ENCODE peak calls at places on chromosomes 16 and 17, in nine cellular contexts. L, Q, U, A, H, D, F, C and I are unnamed samples.

GRCh38 chr16:85935957-85936760 is 37.2 kb downstream of the IRF8 start:
- DNase-seq in L (no peak), Q (no peak), U (no peak), A (no peak), H (no peak), D (no peak), F (no peak), C (no peak), I (peak)

GRCh38 chr17:59838196-59838911 is 54.4 kb downstream of the TUBD1 start:
- DNase-seq in L (no peak), Q (no peak), U (no peak), A (no peak), H (no peak), D (no peak), F (no peak), C (no peak), I (no peak)

GRCh38 chr17:43373343-43373742 is 25.4 kb upstream of the ARL4D start:
- DNase-seq in L (no peak), Q (no peak), U (no peak), A (no peak), H (no peak), D (no peak), F (no peak), C (no peak), I (no peak)

GRCh38 chr17:55717898-55718735 is 4.5 kb downstream of the TMEM100 start:
- DNase-seq in L (peak), Q (peak), U (peak), A (peak), H (peak), D (peak), F (peak), C (peak), I (no peak)

GRCh38 chr17:63382826-63383225 is 63.3 kb downstream of the CYB561 start:
- DNase-seq in L (no peak), Q (no peak), U (no peak), A (no peak), H (no peak), D (no peak), F (no peak), C (no peak), I (no peak)

GRCh38 chr16:86362155-86362849 is 148.0 kb upstream of the FOXF1 start:
- DNase-seq in L (no peak), Q (no peak), U (no peak), A (peak), H (no peak), D (no peak), F (no peak), C (no peak), I (no peak)

GRCh38 chr16:55508941-55509920 is at the start of gene LPCAT2:
- DNase-seq in L (peak), Q (peak), U (peak), A (peak), H (peak), D (peak), F (peak), C (peak), I (no peak)

GRCh38 chr17:75504347-75505151 is 10.8 kb downstream of the CASKIN2 start:
- DNase-seq in L (peak), Q (peak), U (no peak), A (peak), H (no peak), D (no peak), F (no peak), C (no peak), I (no peak)

GRCh38 chr17:43952351-43952723 is 1.4 kb downstream of the PYY start:
- DNase-seq in L (peak), Q (no peak), U (no peak), A (no peak), H (no peak), D (no peak), F (no peak), C (no peak), I (no peak)

GRCh38 chr17:14464741-14465140 is 163.9 kb downstream of the HS3ST3B1 start:
- DNase-seq in L (no peak), Q (no peak), U (peak), A (peak), H (no peak), D (no peak), F (no peak), C (no peak), I (no peak)

GRCh38 chr16:77682586-77682985 is 39.7 kb upstream of the NUDT7 start:
- DNase-seq in L (no peak), Q (no peak), U (no peak), A (no peak), H (no peak), D (no peak), F (no peak), C (no peak), I (no peak)

GRCh38 chr17:77188084-77189066 is 47.6 kb downstream of the SEC14L1 start:
- DNase-seq in L (no peak), Q (no peak), U (no peak), A (no peak), H (no peak), D (no peak), F (no peak), C (no peak), I (no peak)

DNA sequence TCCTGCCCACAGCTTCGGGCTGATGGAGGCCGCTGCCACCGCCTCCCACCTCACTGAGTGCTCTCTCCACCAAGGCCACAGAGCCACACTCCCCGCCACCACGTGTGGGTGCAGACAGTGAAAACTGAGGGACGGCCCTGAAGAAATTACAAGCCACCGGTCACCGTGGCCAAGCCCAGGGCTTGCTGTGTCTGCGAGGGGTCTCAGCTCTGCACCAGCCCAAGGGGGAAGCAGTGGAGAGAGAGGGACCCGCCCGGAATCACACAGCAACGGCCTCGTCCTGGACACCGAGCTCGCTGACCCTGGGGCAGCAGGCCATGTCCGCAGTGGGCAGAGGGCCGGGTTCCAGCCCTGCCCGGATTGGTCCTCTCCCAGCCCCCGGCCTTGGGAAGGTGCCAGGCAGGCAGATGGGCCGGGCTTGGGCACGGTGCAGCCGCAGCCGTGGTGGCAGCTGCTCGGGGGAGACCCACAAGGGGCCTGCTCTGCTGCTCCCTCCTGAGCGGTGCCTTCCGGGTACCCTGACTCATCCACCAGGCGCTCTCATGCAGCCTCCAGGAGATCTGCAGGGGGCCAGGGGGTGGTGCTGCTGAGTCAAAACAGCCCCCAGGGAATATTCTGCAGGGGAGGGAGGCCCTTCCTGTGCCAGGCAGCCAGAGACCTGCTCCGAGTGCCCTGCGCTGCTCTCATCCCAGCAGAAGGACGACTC is 52.0 kb downstream of the CBFA2T3 start:
- DNase-seq in L (peak), Q (no peak), U (peak), A (peak), H (no peak), D (no peak), F (no peak), C (no peak), I (no peak)
- TF ChIP-seq CTCF in L (peak), Q (no peak), U (peak), A (peak), H (peak), D (no peak), F (no peak), C (peak), I (peak)

GRCh38 chr16:17414916-17415315 is 55.8 kb downstream of the XYLT1 start:
- DNase-seq in L (no peak), Q (no peak), U (no peak), A (no peak), H (no peak), D (no peak), F (no peak), C (no peak), I (no peak)

GRCh38 chr16:17414421-17414820 is 56.3 kb downstream of the XYLT1 start:
- DNase-seq in L (no peak), Q (no peak), U (no peak), A (no peak), H (no peak), D (no peak), F (no peak), C (no peak), I (no peak)

GRCh38 chr16:17419266-17419665 is 51.5 kb downstream of the XYLT1 start:
- DNase-seq in L (no peak), Q (no peak), U (no peak), A (no peak), H (no peak), D (no peak), F (no peak), C (no peak), I (no peak)

GRCh38 chr16:17417740-17418139 is 53.0 kb downstream of the XYLT1 start:
- DNase-seq in L (no peak), Q (no peak), U (no peak), A (peak), H (no peak), D (peak), F (no peak), C (no peak), I (no peak)

DNA sequence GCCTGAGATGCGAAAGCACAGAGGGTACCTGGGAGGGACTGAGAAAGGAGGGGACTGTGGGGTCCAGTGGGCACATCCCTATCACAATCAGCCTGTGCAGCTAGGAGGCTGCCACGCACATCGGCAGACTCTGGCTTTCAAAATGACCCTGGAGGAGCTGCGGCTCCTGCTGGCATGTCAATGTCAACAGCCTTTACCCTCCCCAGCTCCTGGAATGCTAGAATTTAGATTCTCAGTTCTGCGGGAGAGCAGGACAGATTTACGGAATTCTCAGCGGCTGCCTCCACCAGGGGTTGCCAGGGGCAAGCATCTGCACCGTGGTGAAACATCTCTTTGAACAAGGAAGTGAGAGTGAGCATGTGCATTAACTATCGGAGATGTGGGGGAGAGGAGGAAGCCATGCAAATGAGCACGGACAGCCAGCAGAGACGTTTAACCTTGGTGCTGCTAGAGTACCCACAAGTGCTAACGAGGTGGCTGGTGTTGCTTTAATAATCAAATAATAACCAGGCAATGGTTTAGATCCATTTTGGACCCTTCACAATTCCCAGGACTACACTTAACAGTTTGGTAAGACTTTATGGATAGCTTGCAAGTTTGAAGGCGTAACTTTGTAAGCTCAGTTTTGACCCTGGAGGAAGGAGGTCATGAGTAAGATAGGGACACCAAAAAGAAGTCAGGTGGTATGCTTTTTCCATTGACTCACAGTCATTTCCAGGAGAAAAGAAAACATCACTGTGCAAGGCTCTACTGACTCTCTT is 54.1 kb downstream of the XYLT1 start:
- DNase-seq in L (peak), Q (no peak), U (no peak), A (no peak), H (peak), D (no peak), F (peak), C (peak), I (peak)
- TF ChIP-seq CTCF in L (peak), Q (no peak), U (peak), A (no peak), H (peak), D (no peak), F (no peak), C (peak), I (peak)

GRCh38 chr17:3891626-3892094 is 1.2 kb downstream of the CAMKK1 start:
- DNase-seq in L (no peak), Q (no peak), U (no peak), A (no peak), H (no peak), D (no peak), F (no peak), C (no peak), I (no peak)
- TF ChIP-seq CTCF in L (no peak), Q (no peak), U (no peak), A (no peak), H (no peak), D (no peak), F (no peak), C (no peak), I (no peak)

GRCh38 chr17:49365667-49366066 is 3.6 kb upstream of the ZNF652 start:
- DNase-seq in L (peak), Q (no peak), U (no peak), A (no peak), H (no peak), D (no peak), F (no peak), C (no peak), I (no peak)
- TF ChIP-seq CTCF in L (peak), Q (no peak), U (no peak), A (no peak), H (peak), D (no peak), F (no peak), C (peak), I (peak)

GRCh38 chr16:89037261-89038152 is 56.1 kb upstream of the ACSF3 start:
- DNase-seq in L (peak), Q (no peak), U (no peak), A (peak), H (peak), D (no peak), F (no peak), C (no peak), I (no peak)
- TF ChIP-seq CTCF in L (no peak), Q (no peak), U (no peak), A (no peak), H (no peak), D (no peak), F (no peak), C (no peak), I (no peak)

GRCh38 chr17:19867654-19868395 is at the start of gene ULK2:
- DNase-seq in L (peak), Q (peak), U (peak), A (peak), H (peak), D (peak), F (peak), C (peak), I (no peak)
- TF ChIP-seq CTCF in L (no peak), Q (no peak), U (no peak), A (no peak), H (peak), D (no peak), F (no peak), C (no peak), I (no peak)

DNA sequence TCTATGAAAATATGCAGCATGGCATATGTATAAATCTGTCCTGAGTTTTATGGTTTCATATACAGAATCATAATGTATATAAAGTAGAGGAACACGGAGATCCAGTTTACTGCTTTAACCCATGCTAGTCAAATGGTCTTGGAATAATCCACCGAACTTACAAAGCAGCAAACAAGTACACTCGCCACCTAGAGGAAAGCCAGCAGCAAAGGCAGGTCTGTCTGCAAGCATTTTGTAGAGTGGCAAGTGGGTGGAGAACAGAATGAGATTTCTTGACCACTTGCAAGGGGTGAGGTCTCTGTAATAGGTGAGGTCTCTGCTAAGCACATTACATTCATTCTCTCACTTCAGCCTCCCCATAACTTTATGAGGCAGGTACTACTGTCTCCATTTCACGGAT is 308.3 kb downstream of the CA10 start:
- DNase-seq in L (no peak), Q (no peak), U (no peak), A (peak), H (no peak), D (no peak), F (no peak), C (no peak), I (no peak)
- TF ChIP-seq CTCF in L (peak), Q (no peak), U (no peak), A (no peak), H (peak), D (no peak), F (no peak), C (no peak), I (peak)